ENCODE peak calls at places on chromosomes 5 and 9, in seven cellular contexts. D is breast epithelium; H is left ventricle myocardium inferior; X is psoas muscle; U is colonic mucosa; K is CD8-positive, alpha-beta memory T cell; L is CD8-positive, alpha-beta T cell. M is an unnamed sample. For H3K36me3, the result is how much of the 10 kb centered on the place peaks cover.

GRCh38 chr5:122195784-122196394 is 66.5 kb downstream of the ZNF474 start:
- DNase-seq in D (no peak), H (no peak), X (no peak), U (peak), K (no peak), L (no peak), M (no peak)

GRCh38 chr5:132887326-132887725 is 13.9 kb downstream of the LEAP2 start:
- DNase-seq in D (no peak), H (no peak), X (no peak), U (no peak), K (no peak), L (no peak), M (no peak)

GRCh38 chr9:76049341-76049740 is 158.9 kb downstream of the PCSK5 start:
- DNase-seq in D (no peak), H (no peak), X (no peak), U (peak), K (no peak), L (no peak), M (no peak)

GRCh38 chr5:169723103-169723831 is 86.2 kb downstream of the DOCK2 start:
- DNase-seq in D (no peak), H (no peak), X (no peak), U (peak), K (no peak), L (no peak), M (no peak)

GRCh38 chr5:42811591-42812392 is at the start of gene SELENOP:
- DNase-seq in D (peak), H (no peak), X (peak), U (peak), K (no peak), L (no peak), M (no peak)

GRCh38 chr5:146018461-146019375 is 82.3 kb downstream of the SH3RF2 start:
- DNase-seq in D (no peak), H (no peak), X (no peak), U (no peak), K (no peak), L (no peak), M (no peak)

GRCh38 chr5:156096259-156096658 is 230.7 kb upstream of the SGCD start:
- DNase-seq in D (no peak), H (no peak), X (no peak), U (no peak), K (no peak), L (no peak), M (no peak)

GRCh38 chr5:150352531-150353394 is 4.7 kb upstream of the TCOF1 start:
- DNase-seq in D (no peak), H (no peak), X (no peak), U (peak), K (no peak), L (no peak), M (no peak)

GRCh38 chr5:54390539-54391031 is 64.9 kb upstream of the HSPB3 start:
- DNase-seq in D (no peak), H (no peak), X (no peak), U (no peak), K (no peak), L (no peak), M (no peak)

GRCh38 chr5:112921833-112922817 is at the start of gene REEP5:
- DNase-seq in D (peak), H (peak), X (peak), U (peak), K (peak), L (peak), M (peak)

GRCh38 chr5:15012061-15012460 is 140.5 kb upstream of the ANKH start:
- DNase-seq in D (no peak), H (no peak), X (no peak), U (no peak), K (no peak), L (no peak), M (no peak)

GRCh38 chr9:109046346-109046745 is 33.0 kb upstream of the CTNNAL1 start:
- DNase-seq in D (no peak), H (no peak), X (no peak), U (no peak), K (no peak), L (no peak), M (no peak)
- H3K36me3 ChIP-seq in D (under half), H (half or more), X (half or more), U (under half), K (under half), L (half or more), M (half or more)

DNA sequence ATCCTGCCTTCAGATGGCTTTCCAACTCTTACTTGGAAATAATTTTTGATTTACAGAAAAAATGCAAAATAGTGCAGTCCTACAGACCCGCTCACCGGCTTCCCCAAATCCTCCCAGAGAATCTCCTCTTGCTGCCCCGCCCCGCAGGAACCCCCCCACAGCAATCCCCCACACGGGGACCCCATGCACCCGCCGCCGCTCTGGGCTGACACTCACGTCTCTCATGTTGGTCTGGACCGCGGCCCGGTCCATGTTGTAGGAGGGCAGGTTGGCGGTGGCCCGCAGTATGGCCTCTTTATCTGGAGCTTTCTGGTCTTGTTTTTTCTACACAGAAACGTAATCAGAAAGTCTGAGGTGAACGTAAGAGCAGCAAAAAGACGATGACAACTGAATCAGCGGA is 13.6 kb downstream of the UBAC1 start:
- DNase-seq in D (no peak), H (no peak), X (no peak), U (no peak), K (no peak), L (no peak), M (no peak)
- H3K36me3 ChIP-seq in D (under half), H (half or more), X (half or more), U (under half), K (under half), L (under half), M (under half)

GRCh38 chr5:75707911-75708509 is 9.2 kb downstream of the POC5 start:
- DNase-seq in D (no peak), H (no peak), X (no peak), U (no peak), K (no peak), L (no peak), M (no peak)

GRCh38 chr5:75710630-75711029 is 6.6 kb downstream of the POC5 start:
- DNase-seq in D (no peak), H (no peak), X (no peak), U (no peak), K (no peak), L (no peak), M (no peak)

GRCh38 chr5:75712091-75712490 is 5.1 kb downstream of the POC5 start:
- DNase-seq in D (no peak), H (no peak), X (no peak), U (no peak), K (no peak), L (no peak), M (no peak)

GRCh38 chr5:75701856-75702255 is 15.4 kb downstream of the POC5 start:
- DNase-seq in D (no peak), H (no peak), X (no peak), U (no peak), K (no peak), L (no peak), M (no peak)

GRCh38 chr5:75706775-75707174 is 10.5 kb downstream of the POC5 start:
- DNase-seq in D (no peak), H (no peak), X (no peak), U (no peak), K (no peak), L (no peak), M (no peak)
- H3K36me3 ChIP-seq in D (under half), H (under half), X (half or more), U (under half), K (under half), L (under half), M (under half)

DNA sequence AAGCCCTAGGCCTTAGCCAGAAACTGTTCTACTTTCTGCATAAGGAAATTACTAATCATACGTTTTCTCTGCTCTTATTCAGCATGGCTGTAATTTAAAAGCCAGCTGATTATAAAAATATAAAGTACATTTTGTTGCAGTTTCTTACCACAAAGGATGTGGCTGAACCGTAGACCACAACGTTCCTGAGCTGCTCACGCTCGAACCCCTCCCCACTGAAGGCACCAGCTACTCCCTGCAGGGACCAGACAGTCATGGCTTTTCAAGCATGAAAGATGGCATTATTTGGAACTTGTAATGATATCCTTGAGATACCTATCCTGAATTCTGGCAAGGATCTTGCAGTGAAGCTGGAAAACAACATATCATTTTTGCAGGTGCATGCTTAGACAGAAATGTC is 91.8 kb upstream of the DMRT1 start:
- DNase-seq in D (no peak), H (no peak), X (no peak), U (no peak), K (peak), L (no peak), M (peak)
- H3K36me3 ChIP-seq in D (under half), H (under half), X (under half), U (under half), K (under half), L (under half), M (under half)